ENCODE peak calls at places on chromosome 19, in nine cellular contexts. X, K, H, Y, R, W, A, I and G are unnamed samples. For H3K36me3, the result is how much of the 10 kb centered on the place peaks cover.

GRCh38 chr19:56973713-56974553 is 133.4 kb upstream of the PEG3 start:
- DNase-seq in X (no peak), H (no peak), I (no peak), K (no peak), Y (no peak), R (no peak), A (no peak), W (no peak), G (no peak)

GRCh38 chr19:45492627-45493470 is 4.0 kb downstream of the RTN2 start:
- DNase-seq in Y (no peak), A (no peak), H (no peak), I (peak), W (peak), X (peak), R (no peak), K (no peak), G (peak)

GRCh38 chr19:35607661-35608060 is 4.9 kb upstream of the HAUS5 start:
- DNase-seq in I (no peak), K (no peak), H (no peak), W (no peak), R (no peak), A (no peak), X (no peak), Y (no peak), G (no peak)

GRCh38 chr19:19955208-19955607 is 54.5 kb downstream of the ZNF93 start:
- DNase-seq in R (no peak), H (no peak), Y (no peak), X (no peak), I (no peak), A (no peak), K (no peak), W (no peak), G (no peak)

GRCh38 chr19:47776568-47776967 is 1.9 kb upstream of the SELENOW start:
- DNase-seq in W (peak), Y (no peak), X (no peak), H (no peak), A (no peak), I (no peak), R (no peak), K (peak), G (no peak)

GRCh38 chr19:17104679-17105078 is 29.1 kb downstream of the MYO9B start:
- DNase-seq in W (no peak), I (no peak), X (no peak), A (no peak), K (no peak), Y (no peak), R (no peak), H (no peak), G (no peak)

GRCh38 chr19:51064534-51065220 is at the start of gene KLK13:
- DNase-seq in I (no peak), X (peak), K (no peak), H (peak), W (no peak), A (peak), R (no peak), Y (no peak), G (no peak)

GRCh38 chr19:47315125-47315821 is 5.6 kb downstream of the C5AR1 start:
- DNase-seq in R (no peak), I (peak), H (no peak), K (no peak), X (peak), A (peak), Y (no peak), W (peak), G (no peak)

GRCh38 chr19:22882797-22883196 is 50.7 kb downstream of the ZNF723 start:
- DNase-seq in H (no peak), R (no peak), Y (no peak), I (peak), K (no peak), X (no peak), W (peak), A (no peak), G (no peak)

GRCh38 chr19:39497850-39498261 is 891 bp upstream of the DLL3 start:
- DNase-seq in Y (peak), R (peak), K (peak), I (peak), W (peak), X (no peak), H (no peak), A (no peak), G (peak)

GRCh38 chr19:55304279-55304978 is 20.6 kb downstream of the BRSK1 start:
- DNase-seq in Y (peak), I (peak), R (no peak), W (peak), A (no peak), H (no peak), X (no peak), K (peak), G (no peak)

GRCh38 chr19:8324186-8325050 is 3.1 kb downstream of the RPS28 start:
- DNase-seq in W (no peak), H (peak), X (no peak), K (no peak), A (no peak), R (no peak), I (no peak), Y (peak), G (no peak)

GRCh38 chr19:38658462-38659306 is 11.2 kb downstream of the ACTN4 start:
- DNase-seq in A (peak), Y (no peak), I (peak), X (no peak), K (no peak), H (no peak), W (peak), R (no peak), G (no peak)

GRCh38 chr19:18523841-18524240 is 2.0 kb upstream of the ELL start:
- DNase-seq in H (no peak), X (no peak), I (no peak), Y (no peak), W (no peak), A (no peak), R (no peak), K (no peak), G (no peak)

GRCh38 chr19:30742539-30742938 is 370.4 kb downstream of the ZNF536 start:
- DNase-seq in I (no peak), A (no peak), H (no peak), W (no peak), R (no peak), Y (peak), X (no peak), K (no peak), G (no peak)

GRCh38 chr19:45156751-45157150 is 4.0 kb downstream of the NKPD1 start:
- DNase-seq in W (no peak), H (no peak), R (no peak), X (no peak), A (no peak), I (no peak), K (no peak), Y (peak), G (no peak)

GRCh38 chr19:38718747-38719543 is 25.3 kb downstream of the CAPN12 start:
- DNase-seq in H (peak), I (no peak), R (no peak), A (peak), W (peak), K (no peak), Y (peak), X (peak), G (no peak)

GRCh38 chr19:10718205-10719196 is 622 bp downstream of the DNM2 start:
- DNase-seq in H (peak), A (peak), R (peak), Y (peak), K (peak), X (peak), W (peak), I (peak), G (peak)

GRCh38 chr19:7265963-7266362 is 28.3 kb downstream of the INSR start:
- DNase-seq in K (no peak), R (no peak), X (no peak), A (peak), W (no peak), I (no peak), H (peak), Y (no peak), G (no peak)

GRCh38 chr19:15299568-15300409 is 32.5 kb downstream of the BRD4 start:
- DNase-seq in X (no peak), I (no peak), R (no peak), A (no peak), H (no peak), Y (no peak), K (no peak), W (peak), G (no peak)

GRCh38 chr19:33486936-33487793 is 34.4 kb downstream of the PEPD start:
- DNase-seq in X (no peak), H (no peak), Y (no peak), I (no peak), A (no peak), K (peak), W (no peak), R (no peak), G (no peak)

GRCh38 chr19:18160792-18161690 is 8.1 kb downstream of the PIK3R2 start:
- DNase-seq in R (peak), I (peak), W (peak), H (peak), K (peak), X (peak), A (peak), Y (peak), G (peak)

GRCh38 chr19:50723069-50723468 is at the start of gene CLEC11A:
- DNase-seq in R (no peak), I (no peak), K (no peak), H (no peak), X (peak), Y (no peak), A (no peak), W (no peak), G (no peak)

GRCh38 chr19:33559996-33560395 is 38.4 kb upstream of the PEPD start:
- DNase-seq in A (no peak), X (no peak), K (no peak), I (no peak), R (no peak), Y (no peak), W (no peak), H (no peak), G (no peak)

GRCh38 chr19:44623626-44624025 is 10.3 kb downstream of the IGSF23 start:
- DNase-seq in Y (no peak), K (peak), W (no peak), A (no peak), I (no peak), R (no peak), X (no peak), H (no peak), G (no peak)

GRCh38 chr19:4233282-4233853 is 4.0 kb downstream of the EBI3 start:
- DNase-seq in H (peak), Y (peak), W (no peak), I (peak), A (peak), R (peak), X (peak), K (peak), G (peak)

GRCh38 chr19:30361721-30362120 is 10.5 kb upstream of the ZNF536 start:
- DNase-seq in W (no peak), Y (no peak), R (no peak), I (no peak), H (no peak), K (no peak), X (no peak), A (no peak), G (no peak)

GRCh38 chr19:50695251-50696064 is 24.1 kb downstream of the SHANK1 start:
- DNase-seq in Y (peak), R (no peak), X (no peak), W (no peak), K (no peak), H (no peak), I (peak), A (no peak), G (no peak)

GRCh38 chr19:13920940-13921744 is 15.1 kb downstream of the CC2D1A start:
- DNase-seq in R (no peak), X (no peak), Y (peak), H (no peak), K (no peak), I (peak), W (peak), A (peak), G (no peak)

GRCh38 chr19:29576043-29576442 is 30.0 kb upstream of the POP4 start:
- DNase-seq in I (no peak), W (peak), X (no peak), K (no peak), A (no peak), H (no peak), Y (no peak), R (peak), G (no peak)

GRCh38 chr19:34733266-34733825 is 697 bp upstream of the ZNF181 start:
- DNase-seq in R (no peak), X (peak), A (peak), H (peak), Y (no peak), I (peak), W (no peak), K (no peak), G (no peak)

DNA sequence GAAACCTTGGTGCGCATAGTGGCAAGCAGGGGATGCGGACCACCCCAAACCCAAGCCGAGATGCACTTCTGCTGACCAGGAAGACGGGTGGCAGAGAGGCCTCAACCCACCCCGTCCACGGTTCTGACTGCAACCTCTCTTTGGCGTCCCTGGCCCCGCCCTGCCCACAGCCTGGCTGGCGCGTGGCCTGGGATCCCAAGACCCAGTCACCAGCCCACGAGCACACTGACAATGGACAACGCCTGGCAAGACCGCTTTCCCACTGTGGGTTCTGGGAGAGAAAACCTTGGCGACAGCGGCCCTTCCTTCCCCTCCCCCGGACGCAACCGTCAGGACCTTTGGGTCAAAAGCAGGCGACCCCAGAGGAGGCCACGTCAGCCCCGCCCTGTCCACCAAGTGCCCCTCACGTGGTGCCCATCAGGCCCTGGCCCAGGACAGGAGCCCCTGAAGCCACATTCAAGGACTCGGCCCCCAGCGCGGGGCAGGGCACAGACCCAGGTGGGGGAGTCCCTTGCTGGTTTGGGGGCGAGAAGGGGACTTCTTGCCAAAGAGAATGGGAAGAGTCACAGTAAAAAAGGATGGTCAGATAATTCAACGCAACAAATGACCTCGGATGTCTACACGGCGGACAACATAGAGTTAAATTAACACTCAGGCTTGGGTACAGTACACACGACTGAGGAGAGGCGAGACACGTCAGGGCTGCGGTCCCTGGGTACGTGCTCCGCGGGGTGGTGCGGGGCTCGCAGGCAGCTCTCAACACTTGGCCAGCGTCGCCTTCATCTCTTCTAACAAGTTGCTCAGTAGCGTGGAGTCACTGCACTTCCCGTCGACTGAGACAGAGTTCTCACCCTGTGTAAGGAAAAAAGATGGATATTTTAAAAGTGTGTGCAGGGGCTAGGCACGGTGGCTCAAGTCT is 5.0 kb downstream of the IZUMO4 start:
- DNase-seq in H (peak), A (no peak), Y (no peak), W (no peak), X (no peak), I (no peak), R (no peak), K (no peak), G (no peak)
- H3K36me3 ChIP-seq in H (under half), A (half or more), Y (half or more), W (under half), X (under half), I (under half), R (under half), K (under half), G (under half)

DNA sequence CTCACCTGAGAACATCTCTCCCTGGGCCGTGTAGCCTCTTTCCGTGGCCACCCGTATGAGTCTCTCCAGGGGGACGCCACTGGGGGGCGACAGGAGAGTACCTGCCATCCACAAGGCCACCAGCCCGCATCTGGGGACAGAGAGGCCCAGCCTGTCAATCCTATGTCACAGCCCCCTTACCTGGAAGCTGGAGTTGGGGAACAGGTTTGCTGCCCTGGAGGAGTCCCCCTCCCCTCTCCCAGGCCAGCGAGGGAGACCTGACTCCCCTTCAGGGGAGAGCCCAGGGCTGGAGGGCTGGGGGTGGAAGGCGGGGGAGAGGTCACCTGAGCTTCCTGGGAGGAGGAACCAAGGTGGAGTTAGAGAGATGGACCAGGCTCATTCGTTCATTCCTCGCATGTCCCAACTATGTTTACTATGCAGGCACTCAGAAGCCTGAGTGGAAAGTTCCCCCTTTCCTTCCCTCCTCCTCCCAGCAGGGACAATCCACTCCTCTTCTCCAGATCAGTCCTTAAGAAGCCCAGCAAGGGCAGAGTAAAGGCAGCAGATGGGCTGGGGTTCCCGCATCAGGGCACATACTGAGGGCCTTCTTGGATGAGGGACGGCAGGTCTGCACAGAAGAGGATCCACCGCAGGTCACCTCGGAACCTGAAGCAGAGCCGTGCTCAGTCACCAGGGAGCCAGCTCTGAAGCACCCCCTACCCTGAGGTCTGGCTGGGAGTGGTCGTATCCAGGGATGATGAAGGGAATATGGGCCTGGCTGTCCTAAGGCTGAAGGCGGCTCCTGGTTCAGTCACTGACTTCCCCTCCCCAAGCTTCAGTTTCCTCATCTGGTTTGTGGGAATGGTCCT is 5.5 kb downstream of the ACTMAP start:
- DNase-seq in R (peak), X (no peak), Y (no peak), H (no peak), W (no peak), K (no peak), I (peak), A (peak), G (no peak)
- TF ChIP-seq CTCF in R (no peak), X (peak), Y (no peak), H (no peak), W (no peak), K (no peak), I (peak), A (no peak), G (peak)

GRCh38 chr19:617551-618246 is 15.6 kb downstream of the POLRMT start:
- DNase-seq in Y (no peak), R (no peak), I (no peak), H (no peak), W (no peak), A (no peak), X (no peak), K (no peak), G (no peak)
- H3K36me3 ChIP-seq in Y (half or more), R (under half), I (under half), H (under half), W (under half), A (half or more), X (under half), K (under half), G (under half)

GRCh38 chr19:41377977-41378707 is 1.8 kb downstream of the TMEM91 start:
- DNase-seq in X (no peak), I (no peak), R (no peak), H (no peak), Y (peak), W (no peak), K (no peak), A (no peak), G (peak)
- TF ChIP-seq CTCF in X (no peak), I (no peak), R (peak), H (no peak), Y (peak), W (peak), K (no peak), A (no peak), G (peak)

DNA sequence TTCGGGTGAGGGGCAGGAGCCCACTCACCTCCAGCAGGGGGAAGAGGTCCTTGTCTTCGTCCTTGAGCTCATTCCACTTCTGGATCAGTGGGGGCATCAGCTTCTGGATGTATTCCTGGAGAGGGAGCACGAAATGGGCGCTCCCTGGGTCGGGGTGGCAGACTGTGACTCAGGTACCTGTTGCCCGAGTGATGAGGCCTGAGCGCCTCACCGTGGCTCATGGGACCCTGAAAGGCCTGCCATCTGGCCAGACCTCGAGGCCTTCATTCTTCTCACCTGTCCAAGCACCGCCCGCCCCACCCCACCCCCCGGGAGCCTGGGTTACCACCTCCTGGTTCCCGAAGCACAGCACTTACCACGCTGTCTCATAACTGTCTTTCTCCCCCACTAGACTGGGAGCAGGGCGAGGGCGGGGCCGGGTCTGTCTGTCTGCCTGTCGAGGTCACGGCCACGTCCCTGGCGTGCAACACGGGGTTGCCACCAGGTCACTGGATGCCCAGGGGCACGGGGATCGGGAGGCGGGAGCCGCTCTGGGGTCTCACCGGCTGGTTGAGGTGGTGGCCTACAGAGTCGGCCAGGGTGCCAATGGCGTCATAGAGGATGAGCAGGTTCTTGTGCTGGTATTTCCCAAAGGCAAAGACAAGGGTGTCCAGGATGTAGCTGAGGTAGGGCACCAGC is 9.4 kb upstream of the FBXW9 start:
- DNase-seq in H (no peak), K (no peak), I (no peak), X (no peak), Y (no peak), R (no peak), A (no peak), W (no peak), G (no peak)
- H3K36me3 ChIP-seq in H (half or more), K (under half), I (under half), X (under half), Y (half or more), R (under half), A (half or more), W (under half), G (under half)

DNA sequence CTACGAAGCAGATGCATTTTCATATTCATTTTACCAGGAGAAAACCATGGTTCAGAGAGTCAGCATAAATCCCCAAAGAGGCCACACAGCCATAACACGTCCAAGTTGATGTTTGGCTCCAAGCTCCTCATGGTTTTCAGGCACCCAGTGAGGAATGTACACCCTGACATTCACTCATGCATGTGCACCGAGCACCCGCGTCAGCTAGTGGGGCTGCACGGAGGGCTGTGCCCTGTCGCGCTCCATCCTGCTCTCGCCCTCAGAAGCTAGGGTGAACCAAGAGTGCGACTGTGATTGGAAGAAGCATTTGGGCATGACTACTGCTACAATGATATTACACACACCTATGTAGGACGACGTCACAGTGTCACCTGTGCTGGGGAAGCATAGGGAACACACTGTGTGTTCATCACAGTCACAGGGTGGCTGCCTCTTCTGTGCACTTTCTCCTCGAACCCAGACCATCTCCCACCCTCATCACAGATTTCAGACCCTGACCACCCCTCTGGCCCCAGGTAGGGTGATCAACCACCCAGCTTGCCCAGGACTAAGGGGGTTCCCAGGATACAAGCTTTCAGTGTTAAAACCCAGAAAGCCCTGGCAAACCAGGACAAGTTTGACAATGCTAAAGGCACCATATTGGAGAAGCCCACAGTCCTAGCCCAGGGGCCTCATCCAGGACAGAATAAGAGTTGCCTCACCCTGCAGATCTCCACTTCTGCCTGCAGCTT is 148.6 kb upstream of the ZNF507 start:
- DNase-seq in R (peak), W (no peak), I (no peak), X (no peak), H (no peak), K (no peak), A (no peak), Y (no peak), G (no peak)
- TF ChIP-seq CTCF in R (no peak), W (no peak), I (no peak), X (no peak), H (no peak), K (no peak), A (no peak), Y (no peak), G (no peak)

GRCh38 chr19:5271145-5271544 is 69.5 kb downstream of the PTPRS start:
- DNase-seq in Y (no peak), R (no peak), I (no peak), K (no peak), H (no peak), A (no peak), X (no peak), W (no peak), G (no peak)
- H3K36me3 ChIP-seq in Y (under half), R (under half), I (under half), K (under half), H (under half), A (under half), X (under half), W (under half), G (under half)